ENCODE peak calls at places on chromosomes 13 and 19, in seven cellular contexts. B, H, N, A, J, T and V are unnamed samples.

GRCh38 chr13:34542321-34542720 is 399.7 kb upstream of the NBEA start:
- DNase-seq in B (no peak), H (no peak), N (no peak), A (no peak), J (no peak), T (no peak), V (no peak)

GRCh38 chr19:18225702-18226468 is at the start of gene PDE4C:
- DNase-seq in B (no peak), H (no peak), N (no peak), A (peak; percentile 11), J (no peak), T (no peak), V (no peak)

GRCh38 chr19:29381353-29382203 is 144.2 kb upstream of the VSTM2B start:
- DNase-seq in B (no peak), H (peak; percentile 11), N (no peak), A (no peak), J (no peak), T (no peak), V (no peak)

GRCh38 chr19:18340990-18341868 is 831 bp downstream of the PGPEP1 start:
- DNase-seq in B (peak; percentile 40), H (peak; percentile 88), N (peak; percentile 66), A (no peak), J (peak; percentile 28), T (no peak), V (no peak)

GRCh38 chr13:32911506-32911905 is 104.7 kb upstream of the KL start:
- DNase-seq in B (no peak), H (no peak), N (no peak), A (peak; percentile 50), J (peak; percentile 64), T (no peak), V (peak; percentile 29)

GRCh38 chr13:75831389-75831788 is 195.3 kb downstream of the LMO7 start:
- DNase-seq in B (no peak), H (no peak), N (no peak), A (no peak), J (no peak), T (no peak), V (no peak)

GRCh38 chr13:57673197-57673596 is 41.7 kb downstream of the PCDH17 start:
- DNase-seq in B (no peak), H (no peak), N (no peak), A (no peak), J (no peak), T (no peak), V (no peak)

GRCh38 chr19:53957448-53958167 is 5.1 kb upstream of the CACNG8 start:
- DNase-seq in B (no peak), H (no peak), N (no peak), A (no peak), J (no peak), T (no peak), V (no peak)

GRCh38 chr13:110684388-110685056 is 21.4 kb downstream of the CARS2 start:
- DNase-seq in B (no peak), H (no peak), N (peak; percentile 12), A (no peak), J (peak; percentile 58), T (no peak), V (no peak)

GRCh38 chr13:52371736-52372247 is 34.2 kb downstream of the THSD1 start:
- DNase-seq in B (no peak), H (no peak), N (no peak), A (peak; percentile 59), J (peak; percentile 30), T (no peak), V (peak; percentile 80)

GRCh38 chr19:38247126-38247525 is 9.0 kb downstream of the PPP1R14A start:
- DNase-seq in B (no peak), H (no peak), N (no peak), A (peak; percentile 54), J (no peak), T (no peak), V (no peak)

GRCh38 chr13:51603716-51604115 is 19.5 kb downstream of the WDFY2 start:
- DNase-seq in B (no peak), H (no peak), N (no peak), A (no peak), J (no peak), T (no peak), V (no peak)

GRCh38 chr19:7337380-7338194 is 11.2 kb upstream of the ARHGEF18 start:
- DNase-seq in B (no peak), H (no peak), N (no peak), A (no peak), J (no peak), T (no peak), V (no peak)

GRCh38 chr19:48394331-48395169 is 1.1 kb downstream of the GRIN2D start:
- DNase-seq in B (no peak), H (no peak), N (no peak), A (no peak), J (no peak), T (no peak), V (no peak)
- H3K4me3 ChIP-seq in B (no peak overlapping the region), H (no peak overlapping the region), N (no peak overlapping the region), A (no peak overlapping the region), J (peak overlapping the region; percentile 39), T (peak overlapping the region; percentile 67), V (peak overlapping the region; percentile 51)

GRCh38 chr19:30788105-30788765 is 416.1 kb downstream of the ZNF536 start:
- DNase-seq in B (no peak), H (no peak), N (no peak), A (no peak), J (no peak), T (no peak), V (no peak)

GRCh38 chr19:30790048-30790680 is 418.0 kb downstream of the ZNF536 start:
- DNase-seq in B (no peak), H (no peak), N (no peak), A (no peak), J (no peak), T (no peak), V (no peak)

GRCh38 chr19:30795727-30796126 is 423.5 kb downstream of the ZNF536 start:
- DNase-seq in B (no peak), H (no peak), N (no peak), A (no peak), J (no peak), T (no peak), V (no peak)

GRCh38 chr19:30792561-30793505 is 420.6 kb downstream of the ZNF536 start:
- DNase-seq in B (no peak), H (no peak), N (no peak), A (no peak), J (no peak), T (no peak), V (no peak)

DNA sequence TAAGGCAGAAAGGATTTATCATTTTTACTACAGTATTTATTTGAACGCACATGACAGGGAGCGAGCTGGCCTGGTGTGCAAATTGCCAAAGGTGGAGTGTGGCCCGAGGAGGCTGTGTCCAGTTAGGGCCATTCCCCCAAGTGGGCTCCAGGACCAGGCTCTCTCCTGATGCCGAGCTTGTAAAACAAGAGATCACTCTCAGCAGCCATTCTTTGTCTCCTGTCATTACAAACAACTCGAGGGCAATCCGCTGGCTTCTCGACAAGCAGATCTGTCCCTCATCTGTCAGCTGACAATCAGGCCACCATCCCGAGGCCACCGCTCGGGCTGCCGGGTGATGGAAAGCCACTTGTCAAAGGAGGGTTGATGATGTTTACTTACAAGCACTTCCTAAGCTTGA is 418.9 kb downstream of the ZNF536 start:
- DNase-seq in B (no peak), H (no peak), N (peak; percentile 62), A (no peak), J (no peak), T (no peak), V (no peak)
- H3K4me3 ChIP-seq in B (no peak overlapping the region), H (no peak overlapping the region), N (no peak overlapping the region), A (no peak overlapping the region), J (no peak overlapping the region), T (no peak overlapping the region), V (no peak overlapping the region)

DNA sequence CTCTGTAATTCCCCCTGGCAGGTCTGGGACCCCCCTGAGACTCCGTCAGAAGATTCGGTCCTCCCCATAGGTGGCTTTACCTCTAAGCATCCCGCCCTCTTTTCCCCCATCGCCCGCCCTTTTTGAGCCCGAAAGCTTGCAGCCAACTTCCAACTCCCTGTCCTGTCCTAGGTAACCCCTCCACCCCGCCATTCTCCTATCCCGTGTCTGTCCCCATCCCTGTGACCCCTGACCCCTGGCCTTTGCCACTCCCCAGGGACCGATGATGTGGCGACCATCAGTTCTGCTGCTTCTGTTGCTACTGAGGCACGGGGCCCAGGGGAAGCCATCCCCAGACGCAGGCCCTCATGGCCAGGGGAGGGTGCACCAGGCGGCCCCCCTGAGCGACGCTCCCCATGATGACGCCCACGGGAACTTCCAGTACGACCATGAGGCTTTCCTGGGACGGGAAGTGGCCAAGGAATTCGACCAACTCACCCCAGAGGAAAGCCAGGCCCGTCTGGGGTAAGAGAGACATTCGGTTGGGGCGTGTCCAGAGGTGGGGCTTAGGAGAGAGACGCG is 488 bp downstream of the RCN3 start:
- DNase-seq in B (no peak), H (no peak), N (peak; percentile 54), A (peak; percentile 66), J (peak; percentile 79), T (no peak), V (no peak)
- H3K4me3 ChIP-seq in B (no peak overlapping the region), H (peak overlapping the region; percentile 37), N (peak overlapping the region; percentile 41), A (peak overlapping the region; percentile 64), J (peak overlapping the region; percentile 77), T (peak overlapping the region; percentile 58), V (peak overlapping the region; percentile 79)

GRCh38 chr13:99285432-99286182 is 21.6 kb downstream of the GPR183 start:
- DNase-seq in B (no peak), H (no peak), N (peak; percentile 30), A (peak; percentile 22), J (no peak), T (no peak), V (no peak)

GRCh38 chr13:99280166-99280565 is 22.0 kb upstream of the GPR18 start:
- DNase-seq in B (no peak), H (no peak), N (no peak), A (peak; percentile 8), J (peak; percentile 31), T (no peak), V (peak; percentile 27)

GRCh38 chr13:99281811-99282263 is 23.7 kb upstream of the GPR18 start:
- DNase-seq in B (peak; percentile 60), H (no peak), N (no peak), A (no peak), J (peak; percentile 53), T (no peak), V (no peak)

GRCh38 chr13:99278843-99279242 is 20.7 kb upstream of the GPR18 start:
- DNase-seq in B (no peak), H (no peak), N (no peak), A (no peak), J (no peak), T (no peak), V (no peak)

DNA sequence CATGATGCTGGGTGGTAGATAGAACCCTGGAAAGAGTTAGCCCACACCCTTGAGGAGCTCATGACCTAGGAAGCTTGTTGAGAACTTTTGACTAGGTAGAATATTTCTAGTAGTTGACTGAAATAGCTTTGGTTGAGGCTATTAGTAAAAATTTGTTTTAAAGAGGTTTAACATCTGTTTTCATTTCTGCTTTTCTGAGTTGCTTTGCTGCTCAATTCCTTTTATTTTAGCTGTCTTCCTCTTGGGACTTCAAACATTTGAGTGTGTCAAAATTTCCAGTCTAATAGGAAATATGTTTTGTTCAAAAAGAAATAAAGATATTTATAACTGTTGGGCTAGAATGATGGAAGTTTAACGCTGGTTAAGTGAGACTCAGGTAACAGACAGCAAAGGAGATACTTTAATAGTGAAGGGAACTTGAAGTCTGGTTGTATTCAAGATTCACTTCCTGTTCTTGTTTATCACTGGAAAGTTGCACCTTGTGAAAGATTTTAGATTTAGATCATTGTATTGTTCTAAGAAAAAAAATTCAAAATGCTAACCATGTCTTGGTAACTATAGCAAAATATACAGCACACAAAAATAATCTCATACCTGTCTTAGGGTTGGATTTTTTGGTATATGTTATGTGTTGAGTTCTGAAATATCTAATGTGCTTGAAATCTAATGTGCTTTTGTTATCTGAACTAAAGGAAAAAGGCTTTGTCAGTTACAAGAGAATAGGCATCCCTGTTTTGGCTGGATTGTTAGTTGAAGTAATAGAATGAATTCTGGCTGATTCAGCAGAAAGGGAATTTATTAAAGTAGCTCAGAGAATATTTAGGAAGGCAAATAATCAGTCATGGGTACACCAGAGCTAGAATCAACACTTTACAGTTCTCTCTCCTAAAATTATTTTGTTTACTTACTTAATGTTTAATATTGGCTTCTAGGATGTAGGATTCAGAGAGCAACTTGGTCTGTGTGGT is 24.4 kb upstream of the GPR18 start:
- DNase-seq in B (peak; percentile 57), H (no peak), N (no peak), A (no peak), J (no peak), T (no peak), V (no peak)
- H3K4me3 ChIP-seq in B (peak overlapping the region; percentile 70), H (no peak overlapping the region), N (no peak overlapping the region), A (no peak overlapping the region), J (no peak overlapping the region), T (no peak overlapping the region), V (no peak overlapping the region)